ENCODE peak calls at places on chromosomes 4 and X, in six cellular contexts. One of them, this sample, is unnamed. For H3K4me1, the result is how much of the 10 kb centered on the place peaks cover.

GRCh38 chrX:39869846-39870601 is 227.7 kb downstream of the BCOR start:
- DNase-seq in lung: no peak
- DNase-seq in thoracic aorta: no peak
- DNase-seq in tibial artery: no peak
- DNase-seq in spleen: no peak
- DNase-seq in GM23248: peak
- DNase-seq in this sample: no peak

GRCh38 chrX:112642349-112642748 is 37.4 kb downstream of the LHFPL1 start:
- DNase-seq in spleen: no peak
- DNase-seq in tibial artery: no peak
- DNase-seq in lung: peak
- DNase-seq in GM23248: peak
- DNase-seq in thoracic aorta: no peak
- DNase-seq in this sample: no peak

GRCh38 chr4:39591290-39591689 is 47.4 kb downstream of the SMIM14 start:
- DNase-seq in lung: no peak
- DNase-seq in tibial artery: no peak
- DNase-seq in thoracic aorta: no peak
- DNase-seq in spleen: no peak
- DNase-seq in GM23248: peak
- DNase-seq in this sample: no peak

GRCh38 chrX:107465932-107466620 is 16.6 kb downstream of the FRMPD3 start:
- DNase-seq in GM23248: no peak
- DNase-seq in tibial artery: no peak
- DNase-seq in thoracic aorta: no peak
- DNase-seq in lung: no peak
- DNase-seq in spleen: no peak
- DNase-seq in this sample: no peak

GRCh38 chrX:9285342-9285771 is 179.5 kb upstream of the TBL1X start:
- DNase-seq in spleen: no peak
- DNase-seq in thoracic aorta: no peak
- DNase-seq in lung: no peak
- DNase-seq in GM23248: no peak
- DNase-seq in tibial artery: no peak
- DNase-seq in this sample: no peak

GRCh38 chrX:154595559-154595958 is 10.6 kb downstream of the CTAG1A start:
- DNase-seq in GM23248: no peak
- DNase-seq in lung: no peak
- DNase-seq in spleen: no peak
- DNase-seq in thoracic aorta: no peak
- DNase-seq in tibial artery: no peak
- DNase-seq in this sample: no peak

GRCh38 chr4:62431513-62431912 is 1231.4 kb downstream of the ADGRL3 start:
- DNase-seq in thoracic aorta: no peak
- DNase-seq in tibial artery: no peak
- DNase-seq in spleen: no peak
- DNase-seq in GM23248: no peak
- DNase-seq in lung: no peak
- DNase-seq in this sample: no peak

GRCh38 chr4:157996061-157996460 is 176.8 kb downstream of the GASK1B start:
- DNase-seq in lung: no peak
- DNase-seq in GM23248: no peak
- DNase-seq in tibial artery: no peak
- DNase-seq in spleen: no peak
- DNase-seq in thoracic aorta: no peak
- DNase-seq in this sample: no peak

GRCh38 chrX:23372220-23372902 is 37.7 kb downstream of the PTCHD1 start:
- DNase-seq in lung: no peak
- DNase-seq in tibial artery: no peak
- DNase-seq in GM23248: no peak
- DNase-seq in thoracic aorta: no peak
- DNase-seq in spleen: no peak
- DNase-seq in this sample: no peak

GRCh38 chr4:150265806-150266205 is 187.6 kb downstream of the DCLK2 start:
- DNase-seq in tibial artery: no peak
- DNase-seq in thoracic aorta: no peak
- DNase-seq in spleen: no peak
- DNase-seq in lung: no peak
- DNase-seq in GM23248: no peak
- DNase-seq in this sample: no peak

GRCh38 chr4:53908661-53909078 is 155.7 kb downstream of the CHIC2 start:
- DNase-seq in spleen: no peak
- DNase-seq in GM23248: peak
- DNase-seq in tibial artery: peak
- DNase-seq in thoracic aorta: no peak
- DNase-seq in lung: peak
- DNase-seq in this sample: no peak

GRCh38 chr4:146368209-146368608 is 153.5 kb downstream of the SLC10A7 start:
- DNase-seq in GM23248: no peak
- DNase-seq in spleen: no peak
- DNase-seq in tibial artery: no peak
- DNase-seq in lung: no peak
- DNase-seq in thoracic aorta: no peak
- DNase-seq in this sample: no peak

GRCh38 chr4:138910914-138911336 is 104.7 kb upstream of the NOCT start:
- DNase-seq in tibial artery: peak
- DNase-seq in GM23248: peak
- DNase-seq in thoracic aorta: peak
- DNase-seq in lung: peak
- DNase-seq in spleen: peak
- DNase-seq in this sample: peak

GRCh38 chr4:97144199-97144598 is 999.1 kb downstream of the STPG2 start:
- DNase-seq in tibial artery: no peak
- DNase-seq in thoracic aorta: no peak
- DNase-seq in GM23248: no peak
- DNase-seq in spleen: no peak
- DNase-seq in lung: no peak
- DNase-seq in this sample: no peak

DNA sequence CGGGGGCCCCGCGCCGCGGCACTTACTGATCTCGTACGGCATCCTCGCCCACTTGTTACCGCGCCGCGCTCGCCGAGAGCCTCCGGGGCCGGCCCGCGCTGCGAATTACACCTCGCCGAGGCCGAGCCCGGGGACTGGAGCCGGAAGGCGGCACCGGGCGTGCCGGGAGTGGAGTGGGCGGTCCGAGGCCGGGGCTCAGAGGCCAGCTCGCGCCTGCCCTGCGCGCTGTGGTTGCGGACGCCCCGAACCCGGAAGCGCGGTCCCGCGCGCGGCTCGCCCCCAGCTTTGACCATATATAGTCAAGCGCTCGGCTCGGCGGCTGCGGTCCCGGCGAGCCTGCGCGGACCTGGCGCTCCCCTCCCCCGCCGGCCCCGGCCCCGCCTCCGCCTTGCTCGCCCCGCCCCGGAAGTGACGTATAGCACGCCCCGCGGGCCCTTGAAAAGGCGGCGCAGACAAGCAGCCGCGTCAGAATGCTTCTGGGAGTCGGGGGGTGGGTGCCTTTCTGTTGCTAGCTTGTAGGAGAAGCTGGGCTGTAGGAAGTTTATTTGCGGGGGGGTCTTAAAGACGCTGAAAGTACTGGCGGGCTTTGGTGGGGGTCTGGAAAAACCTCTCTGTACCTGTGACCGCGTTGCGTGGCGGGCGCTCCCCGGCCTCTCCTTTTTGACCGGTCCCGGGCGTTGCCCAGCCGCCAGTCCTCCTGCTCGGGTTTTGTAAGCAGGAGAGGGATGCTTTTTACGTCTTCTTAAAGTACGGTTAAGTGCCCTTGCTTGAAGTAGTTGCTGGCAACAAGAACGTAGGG is at the start of gene WDR1:
- DNase-seq in spleen: peak
- DNase-seq in thoracic aorta: peak
- DNase-seq in GM23248: peak
- DNase-seq in lung: peak
- DNase-seq in tibial artery: peak
- DNase-seq in this sample: peak
- H3K4me1 ChIP-seq in spleen: half or more
- H3K4me1 ChIP-seq in thoracic aorta: under half
- H3K4me1 ChIP-seq in GM23248: under half
- H3K4me1 ChIP-seq in lung: under half
- H3K4me1 ChIP-seq in tibial artery: under half
- H3K4me1 ChIP-seq in this sample: under half

GRCh38 chr4:76212301-76212700 is 1.3 kb downstream of the SCARB2 start:
- DNase-seq in spleen: no peak
- DNase-seq in GM23248: peak
- DNase-seq in thoracic aorta: no peak
- DNase-seq in lung: no peak
- DNase-seq in tibial artery: no peak
- DNase-seq in this sample: no peak

GRCh38 chr4:76209876-76210275 is 3.7 kb downstream of the SCARB2 start:
- DNase-seq in thoracic aorta: no peak
- DNase-seq in spleen: no peak
- DNase-seq in lung: no peak
- DNase-seq in tibial artery: no peak
- DNase-seq in GM23248: no peak
- DNase-seq in this sample: no peak

GRCh38 chr4:76211769-76212168 is 1.9 kb downstream of the SCARB2 start:
- DNase-seq in tibial artery: no peak
- DNase-seq in spleen: no peak
- DNase-seq in thoracic aorta: no peak
- DNase-seq in lung: no peak
- DNase-seq in GM23248: peak
- DNase-seq in this sample: no peak

GRCh38 chr4:76208005-76208765 is 5.4 kb downstream of the SCARB2 start:
- DNase-seq in tibial artery: peak
- DNase-seq in thoracic aorta: peak
- DNase-seq in GM23248: peak
- DNase-seq in spleen: peak
- DNase-seq in lung: peak
- DNase-seq in this sample: no peak

DNA sequence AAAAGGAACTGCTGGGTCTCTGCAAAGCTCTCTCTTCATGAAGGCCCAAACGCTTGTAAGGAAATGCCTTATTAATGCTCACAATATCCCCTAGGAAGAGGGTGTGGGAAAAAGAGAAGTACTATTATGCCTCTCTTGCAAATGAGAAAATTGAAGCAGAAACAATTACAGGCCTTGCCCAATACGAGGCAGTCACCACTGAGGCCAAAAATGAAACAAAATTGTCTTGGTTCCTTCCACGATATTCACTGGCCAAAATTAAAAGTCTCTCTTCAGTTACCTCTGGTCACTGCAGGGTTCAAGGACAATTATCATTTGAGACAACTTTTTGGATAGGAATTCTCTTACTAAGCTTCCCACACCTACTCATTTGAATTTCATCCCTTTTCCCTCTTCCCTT is 3.1 kb downstream of the SCARB2 start:
- DNase-seq in lung: no peak
- DNase-seq in thoracic aorta: no peak
- DNase-seq in tibial artery: no peak
- DNase-seq in GM23248: peak
- DNase-seq in spleen: no peak
- DNase-seq in this sample: no peak
- H3K4me1 ChIP-seq in lung: under half
- H3K4me1 ChIP-seq in thoracic aorta: half or more
- H3K4me1 ChIP-seq in tibial artery: half or more
- H3K4me1 ChIP-seq in GM23248: half or more
- H3K4me1 ChIP-seq in spleen: half or more
- H3K4me1 ChIP-seq in this sample: under half

DNA sequence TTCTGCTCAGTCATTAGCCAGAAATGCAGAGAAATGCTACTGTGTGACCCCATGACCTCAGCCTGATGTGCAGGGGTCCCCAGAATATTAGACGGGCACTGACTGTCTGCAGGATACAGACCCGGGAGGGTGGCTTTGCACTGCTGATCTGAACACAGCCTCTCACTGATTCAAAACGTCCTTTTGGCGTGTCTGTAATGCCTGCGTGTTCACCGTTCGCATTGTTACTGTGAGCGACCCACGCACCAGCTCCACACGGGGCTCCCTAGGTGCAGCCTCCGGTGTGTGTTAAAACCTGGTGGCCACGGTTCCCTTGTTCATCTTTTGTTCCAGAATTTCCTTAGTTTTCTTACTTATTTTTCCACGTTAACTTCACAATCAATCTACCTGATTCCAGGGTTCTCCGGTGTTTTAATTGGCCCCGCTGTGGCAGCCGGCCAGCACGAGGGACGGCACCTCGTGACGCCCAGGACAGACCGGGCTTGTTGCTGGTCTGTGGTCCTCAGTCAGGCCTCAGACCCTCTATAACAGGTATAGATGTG is 32.0 kb upstream of the SPON2 start:
- DNase-seq in tibial artery: no peak
- DNase-seq in spleen: peak
- DNase-seq in GM23248: no peak
- DNase-seq in lung: no peak
- DNase-seq in thoracic aorta: no peak
- DNase-seq in this sample: no peak
- H3K4me1 ChIP-seq in tibial artery: under half
- H3K4me1 ChIP-seq in spleen: half or more
- H3K4me1 ChIP-seq in GM23248: under half
- H3K4me1 ChIP-seq in lung: under half
- H3K4me1 ChIP-seq in thoracic aorta: under half
- H3K4me1 ChIP-seq in this sample: under half

GRCh38 chr4:147813107-147813773 is 81.4 kb downstream of the ARHGAP10 start:
- DNase-seq in tibial artery: no peak
- DNase-seq in lung: no peak
- DNase-seq in GM23248: peak
- DNase-seq in spleen: no peak
- DNase-seq in thoracic aorta: no peak
- DNase-seq in this sample: no peak
- H3K4me1 ChIP-seq in tibial artery: half or more
- H3K4me1 ChIP-seq in lung: under half
- H3K4me1 ChIP-seq in GM23248: under half
- H3K4me1 ChIP-seq in spleen: under half
- H3K4me1 ChIP-seq in thoracic aorta: half or more
- H3K4me1 ChIP-seq in this sample: under half

GRCh38 chrX:132769609-132770008 is 188.8 kb downstream of the HS6ST2 start:
- DNase-seq in thoracic aorta: no peak
- DNase-seq in spleen: no peak
- DNase-seq in lung: no peak
- DNase-seq in tibial artery: no peak
- DNase-seq in GM23248: no peak
- DNase-seq in this sample: no peak

DNA sequence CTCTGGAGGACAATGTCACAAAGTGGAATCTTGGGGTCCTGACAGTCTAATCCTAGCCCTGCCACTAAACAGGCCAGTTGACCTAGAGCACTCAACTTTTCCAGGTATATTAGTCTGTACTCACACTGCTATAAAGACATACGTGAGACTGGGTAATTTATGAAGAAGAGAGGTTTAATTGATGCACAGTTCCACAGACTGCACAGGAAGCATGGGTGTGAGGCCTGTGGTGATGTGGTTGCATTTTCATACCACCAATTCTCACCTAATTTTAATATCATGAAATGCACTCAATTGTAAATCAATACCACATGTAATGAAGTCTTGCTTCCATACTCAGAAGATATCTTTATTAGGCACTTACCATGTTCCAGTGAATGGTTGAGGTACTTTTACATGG is 192.0 kb downstream of the HS6ST2 start:
- DNase-seq in GM23248: no peak
- DNase-seq in spleen: no peak
- DNase-seq in lung: no peak
- DNase-seq in tibial artery: no peak
- DNase-seq in thoracic aorta: no peak
- DNase-seq in this sample: no peak
- H3K4me1 ChIP-seq in GM23248: under half
- H3K4me1 ChIP-seq in spleen: under half
- H3K4me1 ChIP-seq in lung: under half
- H3K4me1 ChIP-seq in tibial artery: under half
- H3K4me1 ChIP-seq in thoracic aorta: under half
- H3K4me1 ChIP-seq in this sample: under half

GRCh38 chrX:119646515-119646914 is 40.3 kb upstream of the NKRF start:
- DNase-seq in tibial artery: no peak
- DNase-seq in thoracic aorta: no peak
- DNase-seq in spleen: no peak
- DNase-seq in lung: no peak
- DNase-seq in GM23248: no peak
- DNase-seq in this sample: no peak
- H3K4me1 ChIP-seq in tibial artery: under half
- H3K4me1 ChIP-seq in thoracic aorta: under half
- H3K4me1 ChIP-seq in spleen: under half
- H3K4me1 ChIP-seq in lung: under half
- H3K4me1 ChIP-seq in GM23248: under half
- H3K4me1 ChIP-seq in this sample: under half

GRCh38 chr4:7323872-7324650 is 110.7 kb downstream of the PSAPL1 start:
- DNase-seq in tibial artery: no peak
- DNase-seq in GM23248: no peak
- DNase-seq in thoracic aorta: no peak
- DNase-seq in spleen: peak
- DNase-seq in lung: no peak
- DNase-seq in this sample: no peak
- H3K4me1 ChIP-seq in tibial artery: under half
- H3K4me1 ChIP-seq in GM23248: under half
- H3K4me1 ChIP-seq in thoracic aorta: under half
- H3K4me1 ChIP-seq in spleen: under half
- H3K4me1 ChIP-seq in lung: under half
- H3K4me1 ChIP-seq in this sample: under half